ENCODE peak calls at places on chromosomes 7 and 10, in ten cellular contexts. Y, J, P, L, Z, D, Q, M, X and N are unnamed samples. For H3K4me1 and H3K9me3, the result is how much of the 10 kb centered on the place peaks cover.

GRCh38 chr7:66140924-66141323 is 26.3 kb downstream of the CRCP start:
- DNase-seq in Z (peak), Q (no peak), P (no peak), M (peak), D (peak), Y (peak), L (peak), J (peak), X (peak), N (peak)

GRCh38 chr10:96560970-96561887 is 25.6 kb downstream of the TM9SF3 start:
- DNase-seq in J (no peak), Z (no peak), Y (no peak), M (no peak), X (no peak), L (peak), D (peak), Q (no peak), P (no peak), N (no peak)

GRCh38 chr10:131002031-131002861 is 309.3 kb downstream of the TCERG1L start:
- DNase-seq in D (no peak), Q (no peak), Z (no peak), Y (no peak), X (no peak), M (peak), J (no peak), P (no peak), L (no peak), N (no peak)

GRCh38 chr10:72170733-72171132 is 45.1 kb upstream of the ANAPC16 start:
- DNase-seq in Z (no peak), P (no peak), M (no peak), J (no peak), Y (no peak), X (no peak), L (no peak), Q (no peak), D (no peak), N (no peak)

GRCh38 chr7:140625908-140626868 is 14.4 kb downstream of the DENND2A start:
- DNase-seq in P (no peak), J (peak), X (peak), Q (no peak), Y (peak), M (peak), L (peak), Z (peak), D (peak), N (peak)

GRCh38 chr10:84291389-84291788 is 37.0 kb upstream of the CCSER2 start:
- DNase-seq in Q (no peak), J (no peak), X (peak), L (peak), M (no peak), Z (no peak), P (no peak), Y (no peak), D (peak), N (peak)

GRCh38 chr10:4138146-4138721 is 353.2 kb upstream of the KLF6 start:
- DNase-seq in Y (no peak), D (no peak), P (no peak), J (no peak), L (peak), Q (no peak), Z (no peak), M (no peak), X (no peak), N (no peak)

GRCh38 chr10:67520924-67521520 is 175.0 kb downstream of the CTNNA3 start:
- DNase-seq in X (peak), Y (no peak), M (peak), L (peak), J (no peak), Z (no peak), P (peak), Q (peak), D (peak), N (peak)

GRCh38 chr7:136399378-136399777 is 422.2 kb upstream of the MTPN start:
- DNase-seq in Y (no peak), L (no peak), Q (no peak), Z (no peak), X (no peak), D (no peak), M (no peak), J (no peak), P (no peak), N (no peak)

GRCh38 chr7:33129806-33130153 is 416 bp downstream of the BBS9 start:
- DNase-seq in J (no peak), D (no peak), L (peak), X (no peak), Y (no peak), M (no peak), Z (no peak), Q (peak), P (peak), N (no peak)

GRCh38 chr7:16669581-16669980 is 23.6 kb downstream of the BZW2 start:
- DNase-seq in P (no peak), M (no peak), L (peak), J (no peak), Q (no peak), Y (no peak), X (no peak), D (peak), Z (no peak), N (no peak)

GRCh38 chr10:70656489-70656888 is 15.8 kb upstream of the ADAMTS14 start:
- DNase-seq in L (peak), M (no peak), Q (no peak), Z (peak), D (peak), X (no peak), P (peak), J (no peak), Y (peak), N (peak)

GRCh38 chr10:113469796-113470195 is 83.1 kb upstream of the HABP2 start:
- DNase-seq in D (no peak), J (no peak), Q (no peak), P (no peak), M (no peak), Z (no peak), X (no peak), L (peak), Y (no peak), N (no peak)

GRCh38 chr7:123747089-123747488 is 1.7 kb downstream of the WASL start:
- DNase-seq in M (no peak), J (no peak), X (no peak), P (peak), Z (no peak), L (peak), D (no peak), Q (no peak), Y (no peak), N (peak)

GRCh38 chr10:1036341-1036791 is 10.7 kb upstream of the IDI2 start:
- DNase-seq in L (peak), X (no peak), M (no peak), Y (no peak), J (no peak), Z (no peak), P (peak), Q (peak), D (peak), N (no peak)

GRCh38 chr10:9781681-9782080 is 1236.0 kb upstream of the CELF2 start:
- DNase-seq in X (no peak), J (no peak), M (no peak), Y (no peak), L (peak), D (peak), P (no peak), Z (no peak), Q (no peak), N (no peak)

GRCh38 chr7:90222811-90223725 is 11.5 kb downstream of the STEAP2 start:
- DNase-seq in Q (no peak), L (peak), X (no peak), D (peak), Y (peak), J (no peak), Z (no peak), P (no peak), M (no peak), N (peak)

GRCh38 chr7:151637781-151638261 is 118.1 kb upstream of the RHEB start:
- DNase-seq in D (peak), J (no peak), X (peak), P (no peak), Q (no peak), M (peak), Z (no peak), Y (peak), L (no peak), N (no peak)

DNA sequence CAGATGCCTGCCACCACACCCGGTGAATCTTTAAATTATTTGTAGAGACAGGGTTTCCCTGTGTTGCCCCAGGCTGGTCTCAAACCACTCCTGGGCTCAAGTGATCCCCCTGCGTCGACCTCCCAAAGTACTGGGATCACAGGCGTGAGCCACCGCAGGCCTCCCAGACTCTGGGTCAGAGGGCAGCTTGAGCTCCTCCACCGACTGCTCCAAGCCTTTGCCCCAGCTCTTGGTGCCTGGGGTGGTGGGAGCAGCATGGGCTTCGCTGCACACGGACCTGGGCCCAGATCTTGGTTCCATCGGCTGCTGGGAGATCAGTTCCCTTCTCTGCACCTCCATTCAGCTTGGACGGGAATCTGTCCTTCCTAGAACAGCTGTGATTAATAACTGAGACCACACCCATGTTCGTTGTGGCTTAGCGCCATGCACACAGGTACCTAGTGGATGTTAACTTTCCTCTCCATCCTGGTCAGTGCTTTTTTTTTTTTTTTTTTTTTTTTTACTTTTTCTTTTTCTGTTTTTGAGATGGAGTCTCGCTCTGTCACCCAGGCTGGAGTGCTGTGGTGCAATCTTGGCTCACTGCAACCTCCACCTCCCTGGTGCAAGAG is 125.3 kb downstream of the CUX1 start:
- DNase-seq in J (no peak), M (no peak), Z (peak), L (no peak), Y (peak), X (no peak), Q (no peak), D (no peak), P (no peak), N (no peak)
- H3K27ac ChIP-seq in J (peak), M (no peak), Z (peak), L (no peak), Y (peak), X (peak), Q (no peak), D (no peak), P (no peak), N (no peak)

DNA sequence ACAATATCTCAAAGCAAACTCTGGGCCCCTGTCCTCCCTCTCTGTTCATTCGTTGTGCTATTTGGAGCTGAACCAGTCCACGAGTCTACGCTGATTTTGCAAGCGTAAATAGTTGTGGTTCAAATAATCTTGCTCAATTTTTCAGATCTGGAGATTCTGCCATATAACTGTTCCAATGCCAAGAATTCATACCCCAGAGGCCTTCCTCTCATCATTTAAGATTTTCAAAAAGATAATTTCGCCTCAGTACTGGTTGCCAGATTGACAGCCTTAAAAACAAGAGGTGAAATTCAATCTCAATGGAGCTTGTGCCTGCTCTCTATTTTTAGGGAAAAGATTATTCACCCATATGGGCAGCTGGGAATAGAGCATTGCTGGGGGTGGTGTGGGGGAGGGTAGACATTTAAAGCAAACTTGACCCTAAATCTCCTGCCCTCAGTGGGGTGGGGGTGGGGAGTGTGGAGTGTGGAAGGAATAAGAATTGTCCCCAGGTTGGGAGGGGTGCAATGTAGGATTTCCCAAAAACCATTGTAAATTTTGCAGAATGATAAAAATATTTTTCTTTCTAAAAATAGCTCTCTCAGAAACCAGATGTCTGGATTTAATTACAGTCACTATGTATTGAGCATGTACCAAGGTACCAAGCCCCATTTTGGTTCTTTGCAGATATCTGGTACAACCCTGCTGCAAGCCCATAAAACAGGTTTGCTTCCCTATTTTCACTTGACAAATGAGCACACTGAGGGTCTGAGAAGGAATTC is 104.7 kb upstream of the EEPD1 start:
- DNase-seq in Y (peak), D (peak), Z (no peak), X (no peak), Q (no peak), J (no peak), P (no peak), M (no peak), L (peak), N (no peak)
- H3K4me1 ChIP-seq in Y (under half), D (under half), Z (under half), X (under half), Q (under half), J (half or more), P (under half), M (under half), L (under half), N (under half)

DNA sequence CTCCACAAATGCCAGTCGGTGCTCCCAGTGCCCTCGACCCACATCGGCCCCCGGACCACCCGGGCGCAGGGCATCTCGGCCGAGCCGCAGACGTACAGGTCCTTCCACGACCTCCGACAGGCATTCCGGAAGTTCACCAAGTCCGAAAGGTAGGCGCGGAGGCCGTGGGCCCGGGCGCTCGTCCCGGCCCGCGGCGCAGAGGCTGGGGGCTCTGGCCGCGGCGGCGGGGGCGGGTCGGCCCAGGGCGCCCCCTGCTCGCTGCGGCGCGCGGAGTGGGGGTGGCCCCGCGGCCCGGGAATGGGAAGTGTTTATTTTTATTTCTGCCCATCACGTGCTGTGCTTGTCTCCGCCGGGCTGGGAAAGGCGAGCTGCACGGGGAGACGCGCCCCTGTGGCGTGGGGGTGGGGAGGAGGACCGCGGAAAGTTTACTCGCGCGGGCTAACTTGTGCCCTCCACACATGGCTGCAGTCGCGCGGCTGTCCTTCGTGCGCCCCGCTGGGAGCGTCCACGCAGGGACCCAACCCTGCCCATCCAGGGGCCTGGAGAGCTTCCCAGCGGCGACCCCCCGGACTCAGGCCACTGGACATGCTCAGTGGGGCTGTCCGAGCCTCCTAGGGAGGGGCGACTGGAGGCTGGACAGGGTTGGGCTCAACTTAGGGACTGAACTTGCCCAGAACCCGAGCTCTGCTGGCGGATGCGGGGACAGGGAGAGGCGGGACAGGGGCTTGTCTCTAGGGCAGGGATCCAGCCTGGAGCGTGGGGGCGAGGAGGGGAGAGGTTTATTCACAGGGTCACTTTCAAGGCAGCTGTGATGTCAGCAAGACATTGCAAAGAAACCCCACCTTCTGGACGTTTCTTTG is 82.6 kb upstream of the PRKG1 start:
- DNase-seq in P (no peak), M (no peak), Y (peak), Q (no peak), J (peak), Z (peak), L (peak), X (peak), D (peak), N (peak)
- H3K9me3 ChIP-seq in P (under half), M (under half), Y (under half), Q (under half), J (under half), Z (under half), L (under half), X (under half), D (under half), N (under half)

GRCh38 chr7:116522247-116522646 is 2.6 kb upstream of the CAV1 start:
- DNase-seq in Z (no peak), L (peak), X (no peak), D (peak), J (no peak), Y (no peak), P (no peak), Q (no peak), M (no peak), N (no peak)
- H3K27ac ChIP-seq in Z (peak), L (peak), X (no peak), D (no peak), J (peak), Y (no peak), P (no peak), Q (no peak), M (no peak), N (peak)